ENCODE peak calls at places on chromosome 17, in four cellular contexts. L is neural crest cell, S is NCI-H510A treated with DMSO at 0.1 percent for 48 hours, Z is H9. P is an unnamed sample.

GRCh38 chr17:46763416-46763815 is 55.1 kb downstream of the WNT3 start:
- DNase-seq in S (no peak), L (no peak), Z (no peak), P (no peak)

GRCh38 chr17:1638171-1638583 is 7.4 kb downstream of the SCARF1 start:
- DNase-seq in L (no peak), Z (no peak), S (no peak), P (no peak)

GRCh38 chr17:48123776-48124388 is 16.3 kb downstream of the SNX11 start:
- DNase-seq in Z (no peak), L (no peak), S (no peak), P (no peak)

GRCh38 chr17:67376509-67376891 is 581 bp upstream of the PITPNC1 start:
- DNase-seq in Z (no peak), L (no peak), S (no peak), P (no peak)

GRCh38 chr17:76032073-76032779 is 5.1 kb upstream of the EVPL start:
- DNase-seq in Z (no peak), S (no peak), L (no peak), P (no peak)

GRCh38 chr17:71878998-71879397 is 241.8 kb upstream of the SOX9 start:
- DNase-seq in L (no peak), S (no peak), Z (no peak), P (no peak)

GRCh38 chr17:79932907-79933306 is 93.7 kb upstream of the CBX4 start:
- DNase-seq in L (no peak), S (no peak), Z (no peak), P (no peak)

GRCh38 chr17:79534851-79535727 is 75.8 kb downstream of the RBFOX3 start:
- DNase-seq in Z (no peak), S (no peak), L (no peak), P (no peak)

GRCh38 chr17:39244600-39245570 is 19.1 kb upstream of the STAC2 start:
- DNase-seq in Z (peak; percentile 97), S (peak; percentile 93), L (peak; percentile 90), P (peak; percentile 95)

GRCh38 chr17:58415371-58416055 is 1.8 kb downstream of the RNF43 start:
- DNase-seq in L (peak; percentile 16), Z (peak; percentile 68), S (peak; percentile 61), P (peak; percentile 20)

GRCh38 chr17:28735242-28735722 is 6.7 kb downstream of the NEK8 start:
- DNase-seq in Z (no peak), L (no peak), S (no peak), P (peak; percentile 60)

GRCh38 chr17:10089221-10089799 is 109.1 kb downstream of the GAS7 start:
- DNase-seq in L (no peak), S (no peak), Z (no peak), P (no peak)

GRCh38 chr17:79977711-79978544 is 57.7 kb downstream of the TBC1D16 start:
- DNase-seq in Z (peak; percentile 31), S (no peak), L (no peak), P (peak; percentile 33)